ENCODE peak calls at places on chromosomes 5 and 9, in eight cellular contexts. One of them, this sample, is unnamed.

GRCh38 chr5:132498152-132498551 is 7.6 kb upstream of the IRF1 start:
- DNase-seq in neural progenitor cell: no peak
- DNase-seq in CD4-positive, alpha-beta memory T cell: no peak
- DNase-seq in CD8-positive, alpha-beta T cell: no peak
- DNase-seq in uterus: peak
- DNase-seq in stomach: peak
- DNase-seq in ovary: no peak
- DNase-seq in GM23248: peak
- DNase-seq in this sample: peak

GRCh38 chr5:76690704-76691469 is 25.0 kb upstream of the F2R start:
- DNase-seq in neural progenitor cell: no peak
- DNase-seq in GM23248: peak
- DNase-seq in stomach: no peak
- DNase-seq in uterus: no peak
- DNase-seq in ovary: no peak
- DNase-seq in CD8-positive, alpha-beta T cell: no peak
- DNase-seq in CD4-positive, alpha-beta memory T cell: no peak
- DNase-seq in this sample: no peak

GRCh38 chr5:23033864-23034263 is 180.7 kb upstream of the CDH12 start:
- DNase-seq in CD8-positive, alpha-beta T cell: no peak
- DNase-seq in GM23248: no peak
- DNase-seq in CD4-positive, alpha-beta memory T cell: no peak
- DNase-seq in ovary: no peak
- DNase-seq in neural progenitor cell: no peak
- DNase-seq in uterus: no peak
- DNase-seq in stomach: no peak
- DNase-seq in this sample: no peak

GRCh38 chr5:135990518-135991240 is 35.9 kb upstream of the LECT2 start:
- DNase-seq in neural progenitor cell: no peak
- DNase-seq in GM23248: no peak
- DNase-seq in stomach: no peak
- DNase-seq in CD8-positive, alpha-beta T cell: no peak
- DNase-seq in uterus: no peak
- DNase-seq in CD4-positive, alpha-beta memory T cell: no peak
- DNase-seq in ovary: no peak
- DNase-seq in this sample: no peak

GRCh38 chr5:1548702-1549523 is 25.2 kb upstream of the LPCAT1 start:
- DNase-seq in uterus: no peak
- DNase-seq in GM23248: no peak
- DNase-seq in CD8-positive, alpha-beta T cell: no peak
- DNase-seq in stomach: no peak
- DNase-seq in neural progenitor cell: no peak
- DNase-seq in CD4-positive, alpha-beta memory T cell: no peak
- DNase-seq in ovary: no peak
- DNase-seq in this sample: peak

GRCh38 chr9:101427957-101428655 is 7.5 kb downstream of the ALDOB start:
- DNase-seq in GM23248: no peak
- DNase-seq in ovary: no peak
- DNase-seq in CD4-positive, alpha-beta memory T cell: no peak
- DNase-seq in neural progenitor cell: no peak
- DNase-seq in CD8-positive, alpha-beta T cell: no peak
- DNase-seq in stomach: no peak
- DNase-seq in uterus: no peak
- DNase-seq in this sample: no peak

GRCh38 chr5:138605254-138605972 is 30.2 kb upstream of the HSPA9 start:
- DNase-seq in ovary: no peak
- DNase-seq in GM23248: no peak
- DNase-seq in stomach: no peak
- DNase-seq in neural progenitor cell: no peak
- DNase-seq in CD8-positive, alpha-beta T cell: no peak
- DNase-seq in CD4-positive, alpha-beta memory T cell: no peak
- DNase-seq in uterus: no peak
- DNase-seq in this sample: no peak

GRCh38 chr9:111066427-111066826 is 28.2 kb upstream of the LPAR1 start:
- DNase-seq in CD8-positive, alpha-beta T cell: no peak
- DNase-seq in GM23248: no peak
- DNase-seq in CD4-positive, alpha-beta memory T cell: no peak
- DNase-seq in stomach: no peak
- DNase-seq in ovary: no peak
- DNase-seq in uterus: no peak
- DNase-seq in neural progenitor cell: no peak
- DNase-seq in this sample: no peak

GRCh38 chr5:1658665-1659064 is 134.9 kb upstream of the LPCAT1 start:
- DNase-seq in CD4-positive, alpha-beta memory T cell: no peak
- DNase-seq in CD8-positive, alpha-beta T cell: no peak
- DNase-seq in neural progenitor cell: no peak
- DNase-seq in ovary: no peak
- DNase-seq in uterus: no peak
- DNase-seq in stomach: no peak
- DNase-seq in GM23248: no peak
- DNase-seq in this sample: no peak

GRCh38 chr5:157648275-157648990 is 3.8 kb downstream of the SOX30 start:
- DNase-seq in ovary: no peak
- DNase-seq in CD4-positive, alpha-beta memory T cell: no peak
- DNase-seq in uterus: no peak
- DNase-seq in GM23248: no peak
- DNase-seq in stomach: no peak
- DNase-seq in neural progenitor cell: no peak
- DNase-seq in CD8-positive, alpha-beta T cell: no peak
- DNase-seq in this sample: no peak

GRCh38 chr9:134236001-134236421 is 71.6 kb upstream of the RNU6ATAC start:
- DNase-seq in stomach: no peak
- DNase-seq in ovary: no peak
- DNase-seq in neural progenitor cell: no peak
- DNase-seq in GM23248: peak
- DNase-seq in uterus: peak
- DNase-seq in CD8-positive, alpha-beta T cell: no peak
- DNase-seq in CD4-positive, alpha-beta memory T cell: no peak
- DNase-seq in this sample: no peak

GRCh38 chr5:115571441-115571878 is 26.9 kb upstream of the FEM1C start:
- DNase-seq in ovary: no peak
- DNase-seq in neural progenitor cell: peak
- DNase-seq in stomach: peak
- DNase-seq in GM23248: no peak
- DNase-seq in CD8-positive, alpha-beta T cell: no peak
- DNase-seq in uterus: no peak
- DNase-seq in CD4-positive, alpha-beta memory T cell: no peak
- DNase-seq in this sample: no peak

GRCh38 chr5:115565233-115565632 is 20.7 kb upstream of the FEM1C start:
- DNase-seq in neural progenitor cell: no peak
- DNase-seq in stomach: no peak
- DNase-seq in ovary: no peak
- DNase-seq in CD8-positive, alpha-beta T cell: no peak
- DNase-seq in CD4-positive, alpha-beta memory T cell: no peak
- DNase-seq in uterus: no peak
- DNase-seq in GM23248: no peak
- DNase-seq in this sample: no peak

GRCh38 chr5:115573133-115573532 is 28.6 kb upstream of the FEM1C start:
- DNase-seq in stomach: no peak
- DNase-seq in GM23248: peak
- DNase-seq in ovary: no peak
- DNase-seq in CD4-positive, alpha-beta memory T cell: no peak
- DNase-seq in CD8-positive, alpha-beta T cell: no peak
- DNase-seq in neural progenitor cell: no peak
- DNase-seq in uterus: no peak
- DNase-seq in this sample: no peak

DNA sequence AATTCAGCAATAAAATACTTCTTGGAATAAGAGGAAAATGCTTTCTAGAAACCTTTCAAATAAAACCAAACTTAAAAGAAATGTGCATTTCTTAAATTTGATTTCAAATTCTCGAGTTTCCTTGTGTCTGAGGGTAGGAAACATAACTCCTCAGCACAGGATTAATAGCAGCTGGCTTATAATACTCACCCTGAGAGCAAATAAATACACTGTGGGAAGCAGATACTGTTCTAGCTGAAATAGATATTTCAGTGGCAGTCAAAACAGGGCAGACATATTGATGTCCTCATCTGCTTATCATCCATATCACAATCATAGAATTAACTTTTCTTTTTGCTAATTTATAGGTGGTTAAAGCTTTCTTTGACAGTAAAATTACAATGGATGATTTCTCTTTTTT is 24.1 kb upstream of the FEM1C start:
- DNase-seq in neural progenitor cell: no peak
- DNase-seq in stomach: no peak
- DNase-seq in ovary: no peak
- DNase-seq in CD4-positive, alpha-beta memory T cell: no peak
- DNase-seq in CD8-positive, alpha-beta T cell: no peak
- DNase-seq in uterus: no peak
- DNase-seq in GM23248: no peak
- DNase-seq in this sample: no peak
- H3K27ac ChIP-seq in neural progenitor cell: no peak
- H3K27ac ChIP-seq in stomach: no peak
- H3K27ac ChIP-seq in ovary: no peak
- H3K27ac ChIP-seq in CD4-positive, alpha-beta memory T cell: no peak
- H3K27ac ChIP-seq in CD8-positive, alpha-beta T cell: no peak
- H3K27ac ChIP-seq in uterus: no peak
- H3K27ac ChIP-seq in GM23248: no peak
- H3K27ac ChIP-seq in this sample: no peak

GRCh38 chr5:89302102-89302891 is 419.3 kb upstream of the MEF2C start:
- DNase-seq in neural progenitor cell: no peak
- DNase-seq in CD4-positive, alpha-beta memory T cell: no peak
- DNase-seq in GM23248: no peak
- DNase-seq in ovary: no peak
- DNase-seq in CD8-positive, alpha-beta T cell: no peak
- DNase-seq in uterus: no peak
- DNase-seq in stomach: no peak
- DNase-seq in this sample: no peak

GRCh38 chr5:89301572-89302025 is 418.6 kb upstream of the MEF2C start:
- DNase-seq in ovary: no peak
- DNase-seq in CD4-positive, alpha-beta memory T cell: no peak
- DNase-seq in stomach: no peak
- DNase-seq in GM23248: no peak
- DNase-seq in uterus: no peak
- DNase-seq in CD8-positive, alpha-beta T cell: no peak
- DNase-seq in neural progenitor cell: no peak
- DNase-seq in this sample: no peak

GRCh38 chr5:89299998-89300397 is 417.0 kb upstream of the MEF2C start:
- DNase-seq in stomach: no peak
- DNase-seq in uterus: no peak
- DNase-seq in CD4-positive, alpha-beta memory T cell: no peak
- DNase-seq in neural progenitor cell: no peak
- DNase-seq in GM23248: no peak
- DNase-seq in ovary: no peak
- DNase-seq in CD8-positive, alpha-beta T cell: no peak
- DNase-seq in this sample: no peak

GRCh38 chr5:89303033-89303480 is 420.1 kb upstream of the MEF2C start:
- DNase-seq in CD4-positive, alpha-beta memory T cell: no peak
- DNase-seq in ovary: no peak
- DNase-seq in neural progenitor cell: no peak
- DNase-seq in CD8-positive, alpha-beta T cell: no peak
- DNase-seq in stomach: no peak
- DNase-seq in uterus: no peak
- DNase-seq in GM23248: no peak
- DNase-seq in this sample: no peak

DNA sequence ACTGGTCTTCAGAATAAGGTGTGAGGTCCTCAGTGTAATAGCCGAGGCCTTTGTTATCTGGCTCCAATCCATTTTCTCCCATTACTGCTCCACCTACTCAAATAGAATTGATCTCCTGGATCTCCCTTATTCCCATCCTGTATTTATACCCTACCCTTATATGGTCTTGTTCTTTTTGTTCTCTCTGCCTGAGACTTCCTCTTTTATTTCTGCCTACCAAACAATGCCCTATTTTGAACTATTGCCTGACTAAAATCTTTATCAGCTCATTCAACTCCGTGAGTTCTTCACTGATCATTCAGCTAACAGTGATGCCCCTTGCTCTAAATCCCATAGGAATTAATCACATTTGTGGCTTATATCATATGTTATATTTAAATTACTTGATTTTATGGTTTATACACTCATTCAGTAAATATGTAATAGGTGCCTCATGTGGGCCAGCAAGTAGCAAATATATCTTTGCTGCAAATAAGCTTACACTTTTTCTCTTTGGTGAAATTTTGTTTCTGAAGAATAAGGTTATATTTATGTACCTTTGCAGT is 417.5 kb upstream of the MEF2C start:
- DNase-seq in CD8-positive, alpha-beta T cell: no peak
- DNase-seq in stomach: no peak
- DNase-seq in neural progenitor cell: no peak
- DNase-seq in CD4-positive, alpha-beta memory T cell: no peak
- DNase-seq in GM23248: no peak
- DNase-seq in ovary: no peak
- DNase-seq in uterus: no peak
- DNase-seq in this sample: no peak
- H3K4me3 ChIP-seq in CD8-positive, alpha-beta T cell: no peak
- H3K4me3 ChIP-seq in stomach: no peak
- H3K4me3 ChIP-seq in neural progenitor cell: no peak
- H3K4me3 ChIP-seq in CD4-positive, alpha-beta memory T cell: no peak
- H3K4me3 ChIP-seq in GM23248: no peak
- H3K4me3 ChIP-seq in ovary: no peak
- H3K4me3 ChIP-seq in uterus: no peak
- H3K4me3 ChIP-seq in this sample: no peak

GRCh38 chr9:138057726-138058125 is 180.1 kb downstream of the CACNA1B start:
- DNase-seq in CD4-positive, alpha-beta memory T cell: no peak
- DNase-seq in stomach: no peak
- DNase-seq in ovary: no peak
- DNase-seq in GM23248: no peak
- DNase-seq in CD8-positive, alpha-beta T cell: no peak
- DNase-seq in neural progenitor cell: no peak
- DNase-seq in uterus: no peak
- DNase-seq in this sample: no peak
- H3K27ac ChIP-seq in CD4-positive, alpha-beta memory T cell: no peak
- H3K27ac ChIP-seq in stomach: no peak
- H3K27ac ChIP-seq in ovary: no peak
- H3K27ac ChIP-seq in GM23248: no peak
- H3K27ac ChIP-seq in CD8-positive, alpha-beta T cell: no peak
- H3K27ac ChIP-seq in neural progenitor cell: no peak
- H3K27ac ChIP-seq in uterus: no peak
- H3K27ac ChIP-seq in this sample: no peak

GRCh38 chr9:73719660-73720059 is 568.0 kb downstream of the ANXA1 start:
- DNase-seq in uterus: no peak
- DNase-seq in GM23248: no peak
- DNase-seq in CD8-positive, alpha-beta T cell: no peak
- DNase-seq in CD4-positive, alpha-beta memory T cell: no peak
- DNase-seq in neural progenitor cell: no peak
- DNase-seq in stomach: no peak
- DNase-seq in ovary: no peak
- DNase-seq in this sample: no peak

GRCh38 chr9:73715591-73715990 is 563.9 kb downstream of the ANXA1 start:
- DNase-seq in CD4-positive, alpha-beta memory T cell: no peak
- DNase-seq in uterus: no peak
- DNase-seq in ovary: no peak
- DNase-seq in CD8-positive, alpha-beta T cell: no peak
- DNase-seq in stomach: no peak
- DNase-seq in neural progenitor cell: no peak
- DNase-seq in GM23248: no peak
- DNase-seq in this sample: no peak

GRCh38 chr9:73720601-73721000 is 568.9 kb downstream of the ANXA1 start:
- DNase-seq in GM23248: no peak
- DNase-seq in CD4-positive, alpha-beta memory T cell: no peak
- DNase-seq in ovary: no peak
- DNase-seq in CD8-positive, alpha-beta T cell: no peak
- DNase-seq in stomach: no peak
- DNase-seq in uterus: no peak
- DNase-seq in neural progenitor cell: no peak
- DNase-seq in this sample: no peak
- H3K4me3 ChIP-seq in GM23248: no peak
- H3K4me3 ChIP-seq in CD4-positive, alpha-beta memory T cell: no peak
- H3K4me3 ChIP-seq in ovary: no peak
- H3K4me3 ChIP-seq in CD8-positive, alpha-beta T cell: no peak
- H3K4me3 ChIP-seq in stomach: no peak
- H3K4me3 ChIP-seq in uterus: no peak
- H3K4me3 ChIP-seq in neural progenitor cell: no peak
- H3K4me3 ChIP-seq in this sample: no peak

This sample was measured in coronary artery.